ENCODE peak calls at places on chromosome 5, in nine cellular contexts. One of them, this sample, is unnamed.

GRCh38 chr5:175336781-175337180 is 107.2 kb downstream of the DRD1 start:
- DNase-seq in colonic mucosa: no peak
- DNase-seq in suprapubic skin: no peak
- DNase-seq in adrenal gland: no peak
- DNase-seq in MM.1S: no peak
- DNase-seq in lower lobe of right lung: no peak
- DNase-seq in osteoblast: no peak
- DNase-seq in CD4-positive, alpha-beta memory T cell: no peak
- DNase-seq in GM23248: no peak
- DNase-seq in this sample: no peak

GRCh38 chr5:91074615-91075014 is 308.5 kb downstream of the ARRDC3 start:
- DNase-seq in CD4-positive, alpha-beta memory T cell: no peak
- DNase-seq in MM.1S: no peak
- DNase-seq in suprapubic skin: no peak
- DNase-seq in lower lobe of right lung: no peak
- DNase-seq in adrenal gland: no peak
- DNase-seq in colonic mucosa: no peak
- DNase-seq in GM23248: peak; percentile 91
- DNase-seq in osteoblast: no peak
- DNase-seq in this sample: peak; percentile 63

GRCh38 chr5:141875022-141875740 is 3.0 kb downstream of the PCDH1 start:
- DNase-seq in GM23248: no peak
- DNase-seq in suprapubic skin: no peak
- DNase-seq in MM.1S: no peak
- DNase-seq in lower lobe of right lung: no peak
- DNase-seq in colonic mucosa: no peak
- DNase-seq in CD4-positive, alpha-beta memory T cell: no peak
- DNase-seq in adrenal gland: no peak
- DNase-seq in osteoblast: peak; percentile 52
- DNase-seq in this sample: no peak

GRCh38 chr5:7795311-7795710 is 55.6 kb downstream of the CFAP90 start:
- DNase-seq in suprapubic skin: no peak
- DNase-seq in CD4-positive, alpha-beta memory T cell: no peak
- DNase-seq in adrenal gland: no peak
- DNase-seq in lower lobe of right lung: no peak
- DNase-seq in MM.1S: no peak
- DNase-seq in colonic mucosa: no peak
- DNase-seq in GM23248: no peak
- DNase-seq in osteoblast: no peak
- DNase-seq in this sample: no peak

GRCh38 chr5:78747703-78748359 is 99.3 kb upstream of the LHFPL2 start:
- DNase-seq in colonic mucosa: no peak
- DNase-seq in suprapubic skin: no peak
- DNase-seq in adrenal gland: no peak
- DNase-seq in lower lobe of right lung: no peak
- DNase-seq in osteoblast: peak; percentile 90
- DNase-seq in GM23248: peak; percentile 92
- DNase-seq in CD4-positive, alpha-beta memory T cell: no peak
- DNase-seq in MM.1S: no peak
- DNase-seq in this sample: peak; percentile 36

GRCh38 chr5:174625591-174626365 is 98.6 kb upstream of the MSX2 start:
- DNase-seq in colonic mucosa: no peak
- DNase-seq in lower lobe of right lung: no peak
- DNase-seq in adrenal gland: no peak
- DNase-seq in CD4-positive, alpha-beta memory T cell: no peak
- DNase-seq in suprapubic skin: no peak
- DNase-seq in GM23248: no peak
- DNase-seq in MM.1S: no peak
- DNase-seq in osteoblast: no peak
- DNase-seq in this sample: no peak

GRCh38 chr5:138234651-138235050 is 21.5 kb upstream of the CDC23 start:
- DNase-seq in GM23248: no peak
- DNase-seq in adrenal gland: no peak
- DNase-seq in colonic mucosa: no peak
- DNase-seq in suprapubic skin: no peak
- DNase-seq in osteoblast: no peak
- DNase-seq in lower lobe of right lung: no peak
- DNase-seq in MM.1S: no peak
- DNase-seq in CD4-positive, alpha-beta memory T cell: no peak
- DNase-seq in this sample: no peak

GRCh38 chr5:96823900-96824351 is 16.2 kb upstream of the ERAP1 start:
- DNase-seq in GM23248: peak; percentile 95
- DNase-seq in colonic mucosa: no peak
- DNase-seq in lower lobe of right lung: no peak
- DNase-seq in suprapubic skin: no peak
- DNase-seq in CD4-positive, alpha-beta memory T cell: no peak
- DNase-seq in MM.1S: no peak
- DNase-seq in adrenal gland: no peak
- DNase-seq in osteoblast: peak; percentile 69
- DNase-seq in this sample: peak; percentile 99

GRCh38 chr5:126866837-126867236 is 89.9 kb downstream of the LMNB1 start:
- DNase-seq in GM23248: peak; percentile 17
- DNase-seq in lower lobe of right lung: no peak
- DNase-seq in CD4-positive, alpha-beta memory T cell: no peak
- DNase-seq in MM.1S: no peak
- DNase-seq in osteoblast: no peak
- DNase-seq in adrenal gland: no peak
- DNase-seq in colonic mucosa: no peak
- DNase-seq in suprapubic skin: no peak
- DNase-seq in this sample: no peak

GRCh38 chr5:125317546-125317995 is 571.1 kb upstream of the ZNF608 start:
- DNase-seq in colonic mucosa: no peak
- DNase-seq in adrenal gland: no peak
- DNase-seq in MM.1S: no peak
- DNase-seq in lower lobe of right lung: no peak
- DNase-seq in suprapubic skin: no peak
- DNase-seq in GM23248: no peak
- DNase-seq in osteoblast: no peak
- DNase-seq in CD4-positive, alpha-beta memory T cell: no peak
- DNase-seq in this sample: no peak

GRCh38 chr5:127608077-127608660 is 40.7 kb upstream of the CTXN3 start:
- DNase-seq in GM23248: no peak
- DNase-seq in colonic mucosa: no peak
- DNase-seq in lower lobe of right lung: no peak
- DNase-seq in suprapubic skin: no peak
- DNase-seq in adrenal gland: no peak
- DNase-seq in osteoblast: no peak
- DNase-seq in MM.1S: no peak
- DNase-seq in CD4-positive, alpha-beta memory T cell: no peak
- DNase-seq in this sample: no peak

GRCh38 chr5:38537502-38537901 is 18.9 kb downstream of the LIFR start:
- DNase-seq in lower lobe of right lung: no peak
- DNase-seq in suprapubic skin: no peak
- DNase-seq in adrenal gland: no peak
- DNase-seq in osteoblast: no peak
- DNase-seq in GM23248: no peak
- DNase-seq in colonic mucosa: no peak
- DNase-seq in MM.1S: no peak
- DNase-seq in CD4-positive, alpha-beta memory T cell: no peak
- DNase-seq in this sample: no peak

GRCh38 chr5:110055301-110055700 is 365.6 kb downstream of the MAN2A1 start:
- DNase-seq in osteoblast: no peak
- DNase-seq in CD4-positive, alpha-beta memory T cell: no peak
- DNase-seq in lower lobe of right lung: no peak
- DNase-seq in MM.1S: peak; percentile 33
- DNase-seq in suprapubic skin: no peak
- DNase-seq in GM23248: peak; percentile 62
- DNase-seq in colonic mucosa: no peak
- DNase-seq in adrenal gland: no peak
- DNase-seq in this sample: no peak

GRCh38 chr5:113042491-113043243 is 66.1 kb downstream of the DCP2 start:
- DNase-seq in lower lobe of right lung: no peak
- DNase-seq in CD4-positive, alpha-beta memory T cell: no peak
- DNase-seq in GM23248: no peak
- DNase-seq in colonic mucosa: no peak
- DNase-seq in suprapubic skin: no peak
- DNase-seq in osteoblast: peak; percentile 8
- DNase-seq in MM.1S: no peak
- DNase-seq in adrenal gland: no peak
- DNase-seq in this sample: no peak

GRCh38 chr5:120706877-120707276 is 242.8 kb downstream of the PRR16 start:
- DNase-seq in colonic mucosa: no peak
- DNase-seq in GM23248: no peak
- DNase-seq in CD4-positive, alpha-beta memory T cell: no peak
- DNase-seq in osteoblast: no peak
- DNase-seq in lower lobe of right lung: no peak
- DNase-seq in adrenal gland: no peak
- DNase-seq in suprapubic skin: no peak
- DNase-seq in MM.1S: no peak
- DNase-seq in this sample: no peak

GRCh38 chr5:66814146-66814991 is 218.2 kb downstream of the MAST4 start:
- DNase-seq in lower lobe of right lung: no peak
- DNase-seq in adrenal gland: peak; percentile 35
- DNase-seq in MM.1S: peak; percentile 61
- DNase-seq in colonic mucosa: peak; percentile 50
- DNase-seq in suprapubic skin: no peak
- DNase-seq in GM23248: peak; percentile 66
- DNase-seq in CD4-positive, alpha-beta memory T cell: peak; percentile 50
- DNase-seq in osteoblast: no peak
- DNase-seq in this sample: peak; percentile 67

GRCh38 chr5:52896524-52897237 is 92.5 kb upstream of the ITGA2 start:
- DNase-seq in adrenal gland: no peak
- DNase-seq in GM23248: peak; percentile 19
- DNase-seq in suprapubic skin: no peak
- DNase-seq in lower lobe of right lung: no peak
- DNase-seq in osteoblast: peak; percentile 39
- DNase-seq in colonic mucosa: no peak
- DNase-seq in CD4-positive, alpha-beta memory T cell: no peak
- DNase-seq in MM.1S: no peak
- DNase-seq in this sample: no peak

GRCh38 chr5:66680227-66680626 is 84.0 kb downstream of the MAST4 start:
- DNase-seq in osteoblast: no peak
- DNase-seq in colonic mucosa: no peak
- DNase-seq in suprapubic skin: no peak
- DNase-seq in adrenal gland: no peak
- DNase-seq in CD4-positive, alpha-beta memory T cell: no peak
- DNase-seq in MM.1S: no peak
- DNase-seq in GM23248: no peak
- DNase-seq in lower lobe of right lung: no peak
- DNase-seq in this sample: no peak

GRCh38 chr5:136226401-136226800 is 33.4 kb upstream of the SMIM32 start:
- DNase-seq in MM.1S: no peak
- DNase-seq in suprapubic skin: no peak
- DNase-seq in colonic mucosa: no peak
- DNase-seq in adrenal gland: no peak
- DNase-seq in osteoblast: no peak
- DNase-seq in CD4-positive, alpha-beta memory T cell: no peak
- DNase-seq in GM23248: no peak
- DNase-seq in lower lobe of right lung: no peak
- DNase-seq in this sample: no peak

GRCh38 chr5:14120176-14120575 is 23.0 kb upstream of the TRIO start:
- DNase-seq in GM23248: no peak
- DNase-seq in CD4-positive, alpha-beta memory T cell: no peak
- DNase-seq in suprapubic skin: no peak
- DNase-seq in colonic mucosa: no peak
- DNase-seq in MM.1S: no peak
- DNase-seq in osteoblast: no peak
- DNase-seq in adrenal gland: no peak
- DNase-seq in lower lobe of right lung: no peak
- DNase-seq in this sample: no peak

GRCh38 chr5:159178978-159179377 is 30.4 kb downstream of the RNF145 start:
- DNase-seq in suprapubic skin: no peak
- DNase-seq in adrenal gland: no peak
- DNase-seq in lower lobe of right lung: no peak
- DNase-seq in MM.1S: no peak
- DNase-seq in colonic mucosa: no peak
- DNase-seq in GM23248: peak; percentile 99
- DNase-seq in osteoblast: no peak
- DNase-seq in CD4-positive, alpha-beta memory T cell: peak; percentile 6
- DNase-seq in this sample: peak; percentile 99
- H3K36me3 ChIP-seq in suprapubic skin: no peaks in the 10 kb centered on the region
- H3K36me3 ChIP-seq in adrenal gland: no peaks in the 10 kb centered on the region
- H3K36me3 ChIP-seq in lower lobe of right lung: peaks cover 17% of the 10 kb centered on the region
- H3K36me3 ChIP-seq in MM.1S: no peaks in the 10 kb centered on the region
- H3K36me3 ChIP-seq in colonic mucosa: no peaks in the 10 kb centered on the region
- H3K36me3 ChIP-seq in GM23248: peaks cover 32% of the 10 kb centered on the region
- H3K36me3 ChIP-seq in osteoblast: peaks cover 5% of the 10 kb centered on the region
- H3K36me3 ChIP-seq in CD4-positive, alpha-beta memory T cell: no peaks in the 10 kb centered on the region
- H3K36me3 ChIP-seq in this sample: peaks cover 5% of the 10 kb centered on the region

GRCh38 chr5:1497271-1497777 is 26.4 kb downstream of the LPCAT1 start:
- DNase-seq in osteoblast: no peak
- DNase-seq in GM23248: no peak
- DNase-seq in MM.1S: peak; percentile 88
- DNase-seq in CD4-positive, alpha-beta memory T cell: no peak
- DNase-seq in lower lobe of right lung: no peak
- DNase-seq in colonic mucosa: no peak
- DNase-seq in adrenal gland: no peak
- DNase-seq in suprapubic skin: no peak
- DNase-seq in this sample: no peak
- H3K36me3 ChIP-seq in osteoblast: peaks cover 30% of the 10 kb centered on the region
- H3K36me3 ChIP-seq in GM23248: no peaks in the 10 kb centered on the region
- H3K36me3 ChIP-seq in MM.1S: peaks cover 4% of the 10 kb centered on the region
- H3K36me3 ChIP-seq in CD4-positive, alpha-beta memory T cell: no peaks in the 10 kb centered on the region
- H3K36me3 ChIP-seq in lower lobe of right lung: peaks cover 69% of the 10 kb centered on the region
- H3K36me3 ChIP-seq in colonic mucosa: no peaks in the 10 kb centered on the region
- H3K36me3 ChIP-seq in adrenal gland: peaks cover 13% of the 10 kb centered on the region
- H3K36me3 ChIP-seq in suprapubic skin: peaks cover 30% of the 10 kb centered on the region
- H3K36me3 ChIP-seq in this sample: peaks cover 11% of the 10 kb centered on the region

DNA sequence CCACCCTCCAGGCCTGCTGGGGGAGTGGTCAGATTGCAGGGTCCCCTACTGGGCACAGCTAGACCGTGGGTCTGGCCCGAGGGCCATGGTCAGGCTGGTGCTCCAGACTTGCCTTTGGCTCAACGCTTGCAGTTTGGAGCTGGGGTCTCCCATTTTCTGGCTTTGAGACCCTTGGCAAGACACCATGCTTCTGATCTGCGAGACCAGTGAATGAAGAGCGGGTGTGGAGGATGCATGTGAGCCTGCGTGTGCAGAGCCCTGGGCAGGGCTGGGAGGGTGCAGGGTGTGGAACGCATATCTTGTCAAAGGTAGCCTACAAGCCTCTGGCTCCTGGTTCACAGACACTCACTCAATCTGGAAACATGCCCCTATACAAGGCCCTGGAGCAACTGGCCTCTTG is 6.1 kb upstream of the MRNIP start:
- DNase-seq in MM.1S: no peak
- DNase-seq in colonic mucosa: no peak
- DNase-seq in GM23248: no peak
- DNase-seq in lower lobe of right lung: no peak
- DNase-seq in CD4-positive, alpha-beta memory T cell: no peak
- DNase-seq in osteoblast: peak; percentile 56
- DNase-seq in suprapubic skin: no peak
- DNase-seq in adrenal gland: no peak
- DNase-seq in this sample: no peak
- H3K36me3 ChIP-seq in MM.1S: no peaks in the 10 kb centered on the region
- H3K36me3 ChIP-seq in colonic mucosa: peaks cover 11% of the 10 kb centered on the region
- H3K36me3 ChIP-seq in GM23248: peaks cover 3% of the 10 kb centered on the region
- H3K36me3 ChIP-seq in lower lobe of right lung: peaks cover 61% of the 10 kb centered on the region
- H3K36me3 ChIP-seq in CD4-positive, alpha-beta memory T cell: peaks cover 5% of the 10 kb centered on the region
- H3K36me3 ChIP-seq in osteoblast: peaks cover 49% of the 10 kb centered on the region
- H3K36me3 ChIP-seq in suprapubic skin: peaks cover 80% of the 10 kb centered on the region
- H3K36me3 ChIP-seq in adrenal gland: peaks cover 55% of the 10 kb centered on the region
- H3K36me3 ChIP-seq in this sample: peaks cover 33% of the 10 kb centered on the region

DNA sequence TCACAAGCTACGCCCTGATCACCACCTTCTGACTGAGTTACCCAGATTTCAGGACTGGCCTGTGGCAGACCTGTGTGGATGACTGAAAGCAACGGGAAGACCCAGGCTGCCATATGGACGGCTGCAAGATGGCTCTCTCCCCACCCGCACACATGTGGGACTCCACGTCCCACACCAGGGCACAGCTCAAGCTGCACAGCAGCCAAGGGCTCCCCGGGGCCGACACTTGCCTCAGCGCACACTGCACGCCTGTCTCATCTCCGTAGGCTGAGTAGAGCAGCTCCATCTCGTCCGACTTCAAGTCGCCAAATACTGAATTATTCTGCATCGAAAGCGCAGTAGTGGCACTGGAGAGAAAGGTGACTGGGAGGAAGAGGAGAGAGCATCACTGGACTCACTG is 14.5 kb downstream of the BRD9 start:
- DNase-seq in colonic mucosa: no peak
- DNase-seq in lower lobe of right lung: no peak
- DNase-seq in suprapubic skin: no peak
- DNase-seq in osteoblast: peak; percentile 73
- DNase-seq in adrenal gland: no peak
- DNase-seq in MM.1S: no peak
- DNase-seq in CD4-positive, alpha-beta memory T cell: no peak
- DNase-seq in GM23248: no peak
- DNase-seq in this sample: no peak
- H3K36me3 ChIP-seq in colonic mucosa: peaks cover 7% of the 10 kb centered on the region
- H3K36me3 ChIP-seq in lower lobe of right lung: peaks cover 76% of the 10 kb centered on the region
- H3K36me3 ChIP-seq in suprapubic skin: peaks cover 76% of the 10 kb centered on the region
- H3K36me3 ChIP-seq in osteoblast: peaks cover 64% of the 10 kb centered on the region
- H3K36me3 ChIP-seq in adrenal gland: peaks cover 56% of the 10 kb centered on the region
- H3K36me3 ChIP-seq in MM.1S: peaks cover 4% of the 10 kb centered on the region
- H3K36me3 ChIP-seq in CD4-positive, alpha-beta memory T cell: peaks cover 61% of the 10 kb centered on the region
- H3K36me3 ChIP-seq in GM23248: peaks cover 6% of the 10 kb centered on the region
- H3K36me3 ChIP-seq in this sample: peaks cover 38% of the 10 kb centered on the region

This sample was measured in bronchial epithelial cell.